ENCODE peak calls at places on chromosomes 5 and 9, in eight cellular contexts. One of them, this sample, is unnamed.

GRCh38 chr9:92970467-92970923 is 23.2 kb downstream of the FGD3 start:
- DNase-seq in A172: peak
- DNase-seq in GM04504: no peak
- DNase-seq in NAMALWA: no peak
- DNase-seq in astrocyte of the spinal cord: no peak
- DNase-seq in choroid plexus epithelial cell: peak
- DNase-seq in H7: peak
- DNase-seq in fibroblast of the conjunctiva: no peak
- DNase-seq in this sample: peak

GRCh38 chr9:37621299-37621934 is 29.0 kb upstream of the TOMM5 start:
- DNase-seq in A172: no peak
- DNase-seq in GM04504: no peak
- DNase-seq in NAMALWA: no peak
- DNase-seq in astrocyte of the spinal cord: no peak
- DNase-seq in choroid plexus epithelial cell: no peak
- DNase-seq in H7: no peak
- DNase-seq in fibroblast of the conjunctiva: no peak
- DNase-seq in this sample: no peak

GRCh38 chr5:35681911-35682310 is 64.2 kb downstream of the SPEF2 start:
- DNase-seq in A172: no peak
- DNase-seq in GM04504: no peak
- DNase-seq in NAMALWA: no peak
- DNase-seq in astrocyte of the spinal cord: no peak
- DNase-seq in choroid plexus epithelial cell: no peak
- DNase-seq in H7: no peak
- DNase-seq in fibroblast of the conjunctiva: no peak
- DNase-seq in this sample: no peak

GRCh38 chr5:138305797-138306196 is 25.8 kb downstream of the CDC25C start:
- DNase-seq in A172: no peak
- DNase-seq in GM04504: no peak
- DNase-seq in NAMALWA: no peak
- DNase-seq in astrocyte of the spinal cord: no peak
- DNase-seq in choroid plexus epithelial cell: no peak
- DNase-seq in H7: no peak
- DNase-seq in fibroblast of the conjunctiva: no peak
- DNase-seq in this sample: peak

GRCh38 chr5:157459715-157460599 is at the start of gene NIPAL4:
- DNase-seq in A172: no peak
- DNase-seq in GM04504: no peak
- DNase-seq in NAMALWA: no peak
- DNase-seq in astrocyte of the spinal cord: no peak
- DNase-seq in choroid plexus epithelial cell: peak
- DNase-seq in H7: peak
- DNase-seq in fibroblast of the conjunctiva: no peak
- DNase-seq in this sample: no peak

GRCh38 chr9:94768766-94769165 is 42.3 kb downstream of the AOPEP start:
- DNase-seq in A172: no peak
- DNase-seq in GM04504: no peak
- DNase-seq in NAMALWA: no peak
- DNase-seq in astrocyte of the spinal cord: no peak
- DNase-seq in choroid plexus epithelial cell: no peak
- DNase-seq in H7: no peak
- DNase-seq in fibroblast of the conjunctiva: no peak
- DNase-seq in this sample: no peak

GRCh38 chr5:52598954-52599353 is 188.8 kb upstream of the ITGA1 start:
- DNase-seq in A172: no peak
- DNase-seq in GM04504: no peak
- DNase-seq in NAMALWA: no peak
- DNase-seq in astrocyte of the spinal cord: no peak
- DNase-seq in choroid plexus epithelial cell: no peak
- DNase-seq in H7: no peak
- DNase-seq in fibroblast of the conjunctiva: no peak
- DNase-seq in this sample: no peak

GRCh38 chr5:368162-369084 is 46.9 kb downstream of the AHRR start:
- DNase-seq in A172: no peak
- DNase-seq in GM04504: peak
- DNase-seq in NAMALWA: peak
- DNase-seq in astrocyte of the spinal cord: peak
- DNase-seq in choroid plexus epithelial cell: peak
- DNase-seq in H7: no peak
- DNase-seq in fibroblast of the conjunctiva: no peak
- DNase-seq in this sample: no peak

GRCh38 chr9:111375817-111376564 is 46.0 kb upstream of the OR2K2 start:
- DNase-seq in A172: no peak
- DNase-seq in GM04504: no peak
- DNase-seq in NAMALWA: no peak
- DNase-seq in astrocyte of the spinal cord: no peak
- DNase-seq in choroid plexus epithelial cell: peak
- DNase-seq in H7: no peak
- DNase-seq in fibroblast of the conjunctiva: no peak
- DNase-seq in this sample: no peak

GRCh38 chr5:127812570-127812969 is 109.4 kb downstream of the CCDC192 start:
- DNase-seq in A172: no peak
- DNase-seq in GM04504: no peak
- DNase-seq in NAMALWA: no peak
- DNase-seq in astrocyte of the spinal cord: no peak
- DNase-seq in choroid plexus epithelial cell: peak
- DNase-seq in H7: no peak
- DNase-seq in fibroblast of the conjunctiva: no peak
- DNase-seq in this sample: no peak

GRCh38 chr5:93162201-93162654 is 418.8 kb downstream of the NR2F1-AS1 start:
- DNase-seq in A172: peak
- DNase-seq in GM04504: no peak
- DNase-seq in NAMALWA: no peak
- DNase-seq in astrocyte of the spinal cord: peak
- DNase-seq in choroid plexus epithelial cell: peak
- DNase-seq in H7: no peak
- DNase-seq in fibroblast of the conjunctiva: no peak
- DNase-seq in this sample: peak

GRCh38 chr9:133874061-133874638 is 118.0 kb downstream of the VAV2 start:
- DNase-seq in A172: peak
- DNase-seq in GM04504: no peak
- DNase-seq in NAMALWA: no peak
- DNase-seq in astrocyte of the spinal cord: peak
- DNase-seq in choroid plexus epithelial cell: peak
- DNase-seq in H7: no peak
- DNase-seq in fibroblast of the conjunctiva: no peak
- DNase-seq in this sample: no peak

GRCh38 chr5:78496373-78496772 is 136.0 kb downstream of the SCAMP1 start:
- DNase-seq in A172: peak
- DNase-seq in GM04504: no peak
- DNase-seq in NAMALWA: no peak
- DNase-seq in astrocyte of the spinal cord: peak
- DNase-seq in choroid plexus epithelial cell: peak
- DNase-seq in H7: no peak
- DNase-seq in fibroblast of the conjunctiva: no peak
- DNase-seq in this sample: no peak

GRCh38 chr5:132052520-132052919 is 7.9 kb upstream of the IL3 start:
- DNase-seq in A172: no peak
- DNase-seq in GM04504: no peak
- DNase-seq in NAMALWA: no peak
- DNase-seq in astrocyte of the spinal cord: no peak
- DNase-seq in choroid plexus epithelial cell: no peak
- DNase-seq in H7: peak
- DNase-seq in fibroblast of the conjunctiva: no peak
- DNase-seq in this sample: no peak

GRCh38 chr5:111225926-111226325 is 1.7 kb downstream of the CAMK4 start:
- DNase-seq in A172: no peak
- DNase-seq in GM04504: no peak
- DNase-seq in NAMALWA: peak
- DNase-seq in astrocyte of the spinal cord: no peak
- DNase-seq in choroid plexus epithelial cell: no peak
- DNase-seq in H7: no peak
- DNase-seq in fibroblast of the conjunctiva: no peak
- DNase-seq in this sample: no peak

GRCh38 chr5:174733091-174733690 is 8.8 kb downstream of the MSX2 start:
- DNase-seq in A172: no peak
- DNase-seq in GM04504: no peak
- DNase-seq in NAMALWA: no peak
- DNase-seq in astrocyte of the spinal cord: no peak
- DNase-seq in choroid plexus epithelial cell: no peak
- DNase-seq in H7: peak
- DNase-seq in fibroblast of the conjunctiva: no peak
- DNase-seq in this sample: no peak

GRCh38 chr5:8329773-8330172 is 460.8 kb downstream of the MTRR start:
- DNase-seq in A172: peak
- DNase-seq in GM04504: no peak
- DNase-seq in NAMALWA: no peak
- DNase-seq in astrocyte of the spinal cord: no peak
- DNase-seq in choroid plexus epithelial cell: peak
- DNase-seq in H7: no peak
- DNase-seq in fibroblast of the conjunctiva: no peak
- DNase-seq in this sample: no peak

GRCh38 chr5:179439181-179439990 is 94.1 kb upstream of the ADAMTS2 start:
- DNase-seq in A172: no peak
- DNase-seq in GM04504: no peak
- DNase-seq in NAMALWA: no peak
- DNase-seq in astrocyte of the spinal cord: no peak
- DNase-seq in choroid plexus epithelial cell: no peak
- DNase-seq in H7: no peak
- DNase-seq in fibroblast of the conjunctiva: no peak
- DNase-seq in this sample: no peak

GRCh38 chr5:125257057-125257970 is 510.9 kb upstream of the ZNF608 start:
- DNase-seq in A172: no peak
- DNase-seq in GM04504: peak
- DNase-seq in NAMALWA: no peak
- DNase-seq in astrocyte of the spinal cord: no peak
- DNase-seq in choroid plexus epithelial cell: peak
- DNase-seq in H7: no peak
- DNase-seq in fibroblast of the conjunctiva: peak
- DNase-seq in this sample: peak

GRCh38 chr5:20514145-20514544 is 526.1 kb upstream of the CDH18 start:
- DNase-seq in A172: peak
- DNase-seq in GM04504: no peak
- DNase-seq in NAMALWA: no peak
- DNase-seq in astrocyte of the spinal cord: no peak
- DNase-seq in choroid plexus epithelial cell: peak
- DNase-seq in H7: no peak
- DNase-seq in fibroblast of the conjunctiva: no peak
- DNase-seq in this sample: no peak

GRCh38 chr9:77744877-77745435 is 96.8 kb upstream of the GNA14 start:
- DNase-seq in A172: no peak
- DNase-seq in GM04504: no peak
- DNase-seq in NAMALWA: no peak
- DNase-seq in astrocyte of the spinal cord: no peak
- DNase-seq in choroid plexus epithelial cell: no peak
- DNase-seq in H7: no peak
- DNase-seq in fibroblast of the conjunctiva: no peak
- DNase-seq in this sample: no peak

GRCh38 chr5:32520995-32521394 is 64.4 kb upstream of the SUB1 start:
- DNase-seq in A172: no peak
- DNase-seq in GM04504: no peak
- DNase-seq in NAMALWA: no peak
- DNase-seq in astrocyte of the spinal cord: no peak
- DNase-seq in choroid plexus epithelial cell: peak
- DNase-seq in H7: no peak
- DNase-seq in fibroblast of the conjunctiva: no peak
- DNase-seq in this sample: no peak

GRCh38 chr9:95313010-95313498 is 4.5 kb downstream of the FANCC start:
- DNase-seq in A172: peak
- DNase-seq in GM04504: no peak
- DNase-seq in NAMALWA: no peak
- DNase-seq in astrocyte of the spinal cord: peak
- DNase-seq in choroid plexus epithelial cell: peak
- DNase-seq in H7: peak
- DNase-seq in fibroblast of the conjunctiva: peak
- DNase-seq in this sample: peak

GRCh38 chr5:24225051-24225450 is 419.7 kb downstream of the CDH10 start:
- DNase-seq in A172: peak
- DNase-seq in GM04504: no peak
- DNase-seq in NAMALWA: no peak
- DNase-seq in astrocyte of the spinal cord: peak
- DNase-seq in choroid plexus epithelial cell: no peak
- DNase-seq in H7: no peak
- DNase-seq in fibroblast of the conjunctiva: no peak
- DNase-seq in this sample: no peak

GRCh38 chr5:40985501-40985900 is 76.2 kb downstream of the C7 start:
- DNase-seq in A172: no peak
- DNase-seq in GM04504: no peak
- DNase-seq in NAMALWA: no peak
- DNase-seq in astrocyte of the spinal cord: no peak
- DNase-seq in choroid plexus epithelial cell: no peak
- DNase-seq in H7: no peak
- DNase-seq in fibroblast of the conjunctiva: no peak
- DNase-seq in this sample: no peak

GRCh38 chr5:44665101-44665701 is 143.5 kb upstream of the MRPS30 start:
- DNase-seq in A172: no peak
- DNase-seq in GM04504: no peak
- DNase-seq in NAMALWA: no peak
- DNase-seq in astrocyte of the spinal cord: no peak
- DNase-seq in choroid plexus epithelial cell: no peak
- DNase-seq in H7: no peak
- DNase-seq in fibroblast of the conjunctiva: peak
- DNase-seq in this sample: no peak

GRCh38 chr9:5909999-5910398 is 19.3 kb downstream of the MLANA start:
- DNase-seq in A172: peak
- DNase-seq in GM04504: no peak
- DNase-seq in NAMALWA: no peak
- DNase-seq in astrocyte of the spinal cord: peak
- DNase-seq in choroid plexus epithelial cell: no peak
- DNase-seq in H7: no peak
- DNase-seq in fibroblast of the conjunctiva: no peak
- DNase-seq in this sample: no peak

GRCh38 chr5:82676663-82677062 is 398.5 kb upstream of the RPS23 start:
- DNase-seq in A172: no peak
- DNase-seq in GM04504: no peak
- DNase-seq in NAMALWA: no peak
- DNase-seq in astrocyte of the spinal cord: no peak
- DNase-seq in choroid plexus epithelial cell: no peak
- DNase-seq in H7: no peak
- DNase-seq in fibroblast of the conjunctiva: no peak
- DNase-seq in this sample: no peak

GRCh38 chr9:124328285-124328684 is 70.5 kb downstream of the NEK6 start:
- DNase-seq in A172: no peak
- DNase-seq in GM04504: no peak
- DNase-seq in NAMALWA: no peak
- DNase-seq in astrocyte of the spinal cord: no peak
- DNase-seq in choroid plexus epithelial cell: no peak
- DNase-seq in H7: no peak
- DNase-seq in fibroblast of the conjunctiva: no peak
- DNase-seq in this sample: no peak

GRCh38 chr9:38243993-38244392 is 148.5 kb upstream of the ALDH1B1 start:
- DNase-seq in A172: no peak
- DNase-seq in GM04504: no peak
- DNase-seq in NAMALWA: peak
- DNase-seq in astrocyte of the spinal cord: no peak
- DNase-seq in choroid plexus epithelial cell: no peak
- DNase-seq in H7: no peak
- DNase-seq in fibroblast of the conjunctiva: no peak
- DNase-seq in this sample: no peak

GRCh38 chr5:157025093-157025698 is 33.7 kb downstream of the HAVCR1 start:
- DNase-seq in A172: no peak
- DNase-seq in GM04504: no peak
- DNase-seq in NAMALWA: no peak
- DNase-seq in astrocyte of the spinal cord: no peak
- DNase-seq in choroid plexus epithelial cell: no peak
- DNase-seq in H7: no peak
- DNase-seq in fibroblast of the conjunctiva: no peak
- DNase-seq in this sample: no peak

GRCh38 chr9:119533509-119533908 is 164.3 kb upstream of the BRINP1 start:
- DNase-seq in A172: no peak
- DNase-seq in GM04504: no peak
- DNase-seq in NAMALWA: no peak
- DNase-seq in astrocyte of the spinal cord: no peak
- DNase-seq in choroid plexus epithelial cell: no peak
- DNase-seq in H7: no peak
- DNase-seq in fibroblast of the conjunctiva: no peak
- DNase-seq in this sample: peak

GRCh38 chr5:139091439-139092156 is 106.6 kb downstream of the SIL1 start:
- DNase-seq in A172: no peak
- DNase-seq in GM04504: no peak
- DNase-seq in NAMALWA: peak
- DNase-seq in astrocyte of the spinal cord: peak
- DNase-seq in choroid plexus epithelial cell: peak
- DNase-seq in H7: no peak
- DNase-seq in fibroblast of the conjunctiva: peak
- DNase-seq in this sample: no peak

GRCh38 chr5:150496534-150496933 is 11.4 kb upstream of the NDST1 start:
- DNase-seq in A172: no peak
- DNase-seq in GM04504: no peak
- DNase-seq in NAMALWA: no peak
- DNase-seq in astrocyte of the spinal cord: no peak
- DNase-seq in choroid plexus epithelial cell: no peak
- DNase-seq in H7: no peak
- DNase-seq in fibroblast of the conjunctiva: no peak
- DNase-seq in this sample: no peak

This sample was measured in A673.